ENCODE peak calls at places on chromosomes 7 and 10, in four cellular contexts. Q, B, Z and N are unnamed samples.

GRCh38 chr7:47991741-47992311 is 12.4 kb upstream of the HUS1 start:
- DNase-seq in Q (peak), B (peak), Z (no peak), N (peak)

GRCh38 chr7:47100815-47101435 is 481.0 kb downstream of the TNS3 start:
- DNase-seq in Q (peak), B (no peak), Z (peak), N (no peak)

GRCh38 chr7:158431941-158432347 is 155.7 kb downstream of the PTPRN2 start:
- DNase-seq in Q (no peak), B (peak), Z (no peak), N (no peak)

GRCh38 chr7:93715234-93715633 is 140.7 kb upstream of the CALCR start:
- DNase-seq in Q (peak), B (peak), Z (peak), N (peak)

GRCh38 chr10:30387646-30388243 is 38.7 kb upstream of the MTPAP start:
- DNase-seq in Q (no peak), B (no peak), Z (no peak), N (no peak)

GRCh38 chr7:122137291-122138077 is 6.6 kb downstream of the AASS start:
- DNase-seq in Q (no peak), B (no peak), Z (no peak), N (no peak)

GRCh38 chr10:132447446-132448247 is 50.6 kb downstream of the PWWP2B start:
- DNase-seq in Q (no peak), B (no peak), Z (peak), N (peak)

GRCh38 chr10:121710971-121711370 is 112.7 kb upstream of the FGFR2 start:
- DNase-seq in Q (no peak), B (no peak), Z (no peak), N (no peak)

GRCh38 chr10:132667613-132668394 is 118.1 kb downstream of the NKX6-2 start:
- DNase-seq in Q (no peak), B (no peak), Z (no peak), N (no peak)

GRCh38 chr10:103803941-103804340 is 51.4 kb downstream of the SH3PXD2A start:
- DNase-seq in Q (no peak), B (no peak), Z (no peak), N (no peak)

GRCh38 chr7:20310963-20311742 is 19.5 kb upstream of the ITGB8 start:
- DNase-seq in Q (no peak), B (no peak), Z (no peak), N (no peak)

GRCh38 chr7:106032295-106032694 is 69.2 kb downstream of the CDHR3 start:
- DNase-seq in Q (no peak), B (no peak), Z (no peak), N (no peak)

GRCh38 chr10:79345241-79346011 is 1.8 kb upstream of the PPIF start:
- DNase-seq in Q (no peak), B (peak), Z (no peak), N (peak)

GRCh38 chr7:41771717-41772116 is 68.8 kb upstream of the INHBA start:
- DNase-seq in Q (no peak), B (no peak), Z (no peak), N (no peak)

GRCh38 chr7:38169862-38170261 is 8.2 kb upstream of the STARD3NL start:
- DNase-seq in Q (no peak), B (no peak), Z (no peak), N (no peak)

GRCh38 chr10:62148155-62148554 is 120.5 kb downstream of the RTKN2 start:
- DNase-seq in Q (no peak), B (no peak), Z (no peak), N (no peak)

GRCh38 chr10:110706690-110707098 is 62.6 kb downstream of the RBM20 start:
- DNase-seq in Q (no peak), B (no peak), Z (no peak), N (no peak)

GRCh38 chr7:496528-497295 is 22.9 kb downstream of the PDGFA start:
- DNase-seq in Q (no peak), B (peak), Z (no peak), N (no peak)

GRCh38 chr7:99752354-99752753 is 17.4 kb upstream of the CYP3A7 start:
- DNase-seq in Q (no peak), B (no peak), Z (no peak), N (no peak)

GRCh38 chr10:734481-734880 is 45.0 kb upstream of the DIP2C start:
- DNase-seq in Q (no peak), B (no peak), Z (no peak), N (no peak)

GRCh38 chr10:114506874-114507385 is 102.6 kb upstream of the AFAP1L2 start:
- DNase-seq in Q (no peak), B (no peak), Z (no peak), N (no peak)

GRCh38 chr7:23472974-23473847 is 2.9 kb upstream of the IGF2BP3 start:
- DNase-seq in Q (no peak), B (no peak), Z (no peak), N (no peak)

GRCh38 chr10:73248259-73248724 is 1.2 kb upstream of the DNAJC9 start:
- DNase-seq in Q (no peak), B (no peak), Z (peak), N (no peak)

GRCh38 chr10:58963723-58964124 is 212.7 kb upstream of the PHYHIPL start:
- DNase-seq in Q (no peak), B (no peak), Z (no peak), N (no peak)

GRCh38 chr7:140646931-140647647 is 6.5 kb upstream of the DENND2A start:
- DNase-seq in Q (peak), B (peak), Z (peak), N (peak)

GRCh38 chr7:21256310-21256877 is 171.5 kb upstream of the SP4 start:
- DNase-seq in Q (no peak), B (no peak), Z (no peak), N (no peak)